ENCODE peak calls at places on chromosomes 6 and 20, in five cellular contexts. S is tibial artery, W is heart left ventricle, N is H1, H is left lung. U is an unnamed sample.

GRCh38 chr6:15714658-15715057 is 51.8 kb upstream of the DTNBP1 start:
- DNase-seq in W (no peak), N (no peak), S (no peak), H (no peak), U (no peak)

GRCh38 chr6:166487148-166487547 is 99.3 kb downstream of the RAMACL start:
- DNase-seq in W (peak; percentile 15), N (no peak), H (no peak), S (peak; percentile 27), U (no peak)

GRCh38 chr6:163667372-163668060 is 253.0 kb downstream of the QKI start:
- DNase-seq in N (peak; percentile 16), H (peak; percentile 46), S (no peak), W (peak; percentile 50), U (no peak)

GRCh38 chr6:134516582-134516981 is 198.7 kb upstream of the SGK1 start:
- DNase-seq in W (no peak), H (no peak), S (no peak), N (no peak), U (no peak)

GRCh38 chr20:2756056-2756611 is 44.3 kb downstream of the CPXM1 start:
- DNase-seq in H (no peak), W (no peak), S (no peak), N (peak; percentile 68), U (no peak)

GRCh38 chr20:56440346-56441007 is 27.9 kb upstream of the RTF2 start:
- DNase-seq in W (no peak), N (no peak), S (peak; percentile 21), H (no peak), U (peak; percentile 65)

GRCh38 chr6:13492357-13492756 is 5.0 kb upstream of the GFOD1 start:
- DNase-seq in W (no peak), H (no peak), S (no peak), N (no peak), U (no peak)

GRCh38 chr6:73394577-73395354 is at the start of gene DDX43:
- DNase-seq in W (no peak), N (peak; percentile 51), S (peak; percentile 78), H (peak; percentile 59), U (peak; percentile 19)

GRCh38 chr6:33661118-33661838 is 40.2 kb downstream of the ITPR3 start:
- DNase-seq in W (no peak), H (no peak), N (no peak), S (no peak), U (no peak)

GRCh38 chr20:9660236-9660868 is 146.0 kb downstream of the LAMP5 start:
- DNase-seq in H (no peak), S (no peak), W (no peak), N (peak; percentile 54), U (no peak)

GRCh38 chr20:19973920-19974620 is 43.1 kb upstream of the NAA20 start:
- DNase-seq in N (no peak), W (peak; percentile 83), S (peak; percentile 96), H (peak; percentile 83), U (no peak)

GRCh38 chr6:99348220-99348822 is 1.2 kb downstream of the FAXC start:
- DNase-seq in S (no peak), N (no peak), W (no peak), H (no peak), U (no peak)

GRCh38 chr6:99347804-99348203 is 1.7 kb downstream of the FAXC start:
- DNase-seq in H (no peak), S (no peak), W (no peak), N (no peak), U (no peak)

GRCh38 chr6:99344289-99344688 is 5.2 kb downstream of the FAXC start:
- DNase-seq in H (no peak), N (no peak), S (no peak), W (no peak), U (no peak)

GRCh38 chr6:99346595-99346994 is 2.9 kb downstream of the FAXC start:
- DNase-seq in H (no peak), N (no peak), W (no peak), S (no peak), U (no peak)

DNA sequence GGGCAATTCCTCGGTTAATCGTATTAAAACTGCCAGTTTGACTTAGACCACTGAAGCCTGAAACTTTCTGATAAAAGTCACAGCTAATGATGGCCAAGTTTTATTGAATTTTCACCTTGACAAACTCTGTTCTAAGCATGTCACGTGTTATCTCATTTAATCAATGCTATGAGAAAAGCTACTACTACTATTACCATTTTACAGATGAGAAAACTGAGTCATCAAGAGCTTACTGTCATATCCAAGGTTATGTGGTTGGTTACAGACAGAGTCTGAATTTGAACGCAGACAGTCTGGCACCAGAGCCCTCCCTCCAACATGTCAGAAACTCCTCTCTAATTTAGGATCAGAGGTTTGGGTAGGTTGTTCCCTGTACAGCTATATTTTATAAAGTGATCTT is 4.3 kb downstream of the FAXC start:
- DNase-seq in H (no peak), N (no peak), S (no peak), W (no peak), U (no peak)
- H3K27ac ChIP-seq in H (no peak overlapping the region), N (no peak overlapping the region), S (no peak overlapping the region), W (peak overlapping the region; percentile 48), U (no peak overlapping the region)

GRCh38 chr20:49821850-49822249 is 9.2 kb downstream of the SLC9A8 start:
- DNase-seq in W (peak; percentile 49), S (no peak), N (no peak), H (no peak), U (no peak)
- TF ChIP-seq CTCF in W (peak; percentile 45), S (no peak), N (no peak), H (no peak), U (no peak)

DNA sequence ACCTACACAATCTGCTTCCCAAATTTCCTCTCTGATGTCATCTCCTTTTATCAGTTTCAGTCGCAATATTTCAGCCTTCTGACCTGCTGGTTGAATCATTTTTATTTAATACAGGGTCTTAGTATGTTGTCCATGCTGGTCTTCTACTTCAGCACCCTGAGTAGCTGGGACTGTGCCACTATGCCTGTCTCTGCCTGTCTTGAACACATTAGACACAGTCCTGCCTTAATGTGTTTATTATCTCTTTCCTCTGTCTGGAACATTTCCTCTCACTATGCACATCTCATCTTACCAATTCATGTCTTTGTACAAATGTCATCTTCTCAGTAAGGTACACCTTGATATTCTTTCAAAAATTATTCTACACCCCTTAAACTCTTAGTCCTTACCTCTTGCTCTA is 106.5 kb downstream of the THEMIS start:
- DNase-seq in H (no peak), W (no peak), S (no peak), N (no peak), U (no peak)
- H3K4me1 ChIP-seq in H (no peaks in the 10 kb centered on the region), W (no peaks in the 10 kb centered on the region), S (no peaks in the 10 kb centered on the region), N (no peaks in the 10 kb centered on the region), U (peaks cover 77% of the 10 kb centered on the region)

GRCh38 chr6:132919028-132919427 is 104.7 kb downstream of the RPS12 start:
- DNase-seq in H (no peak), S (no peak), N (no peak), W (no peak), U (no peak)

DNA sequence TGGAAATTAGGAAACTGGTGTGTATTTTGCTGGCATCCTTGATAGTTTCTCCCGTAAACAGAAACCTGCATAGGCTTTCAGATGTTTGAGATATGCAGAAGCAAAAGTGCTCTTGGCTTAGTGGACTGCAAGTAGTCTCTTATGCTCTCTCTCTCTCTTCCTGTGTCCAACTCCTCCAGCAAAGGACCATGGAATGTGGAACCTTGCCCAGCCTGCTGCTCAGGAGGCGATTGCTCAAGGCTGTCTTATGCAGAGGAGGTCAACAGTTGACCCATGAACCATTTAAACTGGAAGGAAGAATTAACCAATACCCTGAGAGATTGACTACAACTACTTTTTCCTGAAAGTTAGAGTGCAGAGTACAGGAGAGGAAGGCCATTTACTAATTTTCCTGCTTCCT is 105.1 kb downstream of the RPS12 start:
- DNase-seq in W (peak; percentile 63), H (peak; percentile 76), N (no peak), S (peak; percentile 82), U (no peak)
- H3K27ac ChIP-seq in W (no peak overlapping the region), H (peak overlapping the region; percentile 37), N (no peak overlapping the region), S (peak overlapping the region; percentile 10), U (no peak overlapping the region)

GRCh38 chr6:8494730-8495129 is 59.4 kb upstream of the SLC35B3 start:
- DNase-seq in S (no peak), W (no peak), H (no peak), N (no peak), U (no peak)

DNA sequence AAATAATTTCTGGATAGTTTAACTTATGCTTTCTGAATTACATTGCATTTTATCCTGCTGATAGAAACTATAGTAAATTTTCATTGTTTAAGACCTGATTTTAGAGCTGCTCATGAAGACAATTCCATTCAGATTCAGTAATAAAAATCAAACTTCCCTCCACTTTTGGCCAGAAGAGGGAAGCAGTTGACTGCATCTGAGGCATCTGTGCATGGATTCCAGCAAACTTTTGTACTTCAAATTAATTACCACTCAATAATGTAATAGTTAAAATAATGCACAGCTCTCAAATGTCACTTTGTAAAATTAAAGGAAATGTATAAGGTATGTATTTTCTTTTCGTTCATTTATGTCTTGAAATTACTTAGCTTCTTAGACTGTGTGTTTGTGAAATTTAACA is 64.2 kb upstream of the SLC35B3 start:
- DNase-seq in H (no peak), N (no peak), S (no peak), W (no peak), U (no peak)
- TF ChIP-seq CTCF in H (no peak), N (no peak), S (no peak), W (no peak), U (no peak)

DNA sequence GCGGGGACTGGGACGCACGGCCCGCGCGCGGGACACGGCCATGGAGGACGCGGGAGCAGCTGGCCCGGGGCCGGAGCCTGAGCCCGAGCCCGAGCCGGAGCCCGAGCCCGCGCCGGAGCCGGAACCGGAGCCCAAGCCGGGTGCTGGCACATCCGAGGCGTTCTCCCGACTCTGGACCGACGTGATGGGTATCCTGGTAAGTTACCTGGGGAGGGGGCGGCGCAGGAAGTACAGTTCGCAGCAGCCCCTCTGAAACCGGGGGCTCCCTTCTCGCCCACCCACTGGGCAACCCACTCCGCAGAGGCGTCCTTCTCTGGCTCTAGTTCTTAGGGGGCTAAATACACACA is 363 bp downstream of the SASH1 start:
- DNase-seq in W (no peak), H (no peak), S (peak; percentile 70), N (no peak), U (no peak)
- H3K4me1 ChIP-seq in W (peaks cover 25% of the 10 kb centered on the region), H (peaks cover 31% of the 10 kb centered on the region), S (no peaks in the 10 kb centered on the region), N (peaks cover 6% of the 10 kb centered on the region), U (peaks cover 3% of the 10 kb centered on the region)

GRCh38 chr6:105593805-105594231 is 190.9 kb upstream of the PREP start:
- DNase-seq in S (no peak), N (no peak), H (no peak), W (no peak), U (no peak)
- H3K27ac ChIP-seq in S (no peak overlapping the region), N (no peak overlapping the region), H (no peak overlapping the region), W (no peak overlapping the region), U (no peak overlapping the region)

DNA sequence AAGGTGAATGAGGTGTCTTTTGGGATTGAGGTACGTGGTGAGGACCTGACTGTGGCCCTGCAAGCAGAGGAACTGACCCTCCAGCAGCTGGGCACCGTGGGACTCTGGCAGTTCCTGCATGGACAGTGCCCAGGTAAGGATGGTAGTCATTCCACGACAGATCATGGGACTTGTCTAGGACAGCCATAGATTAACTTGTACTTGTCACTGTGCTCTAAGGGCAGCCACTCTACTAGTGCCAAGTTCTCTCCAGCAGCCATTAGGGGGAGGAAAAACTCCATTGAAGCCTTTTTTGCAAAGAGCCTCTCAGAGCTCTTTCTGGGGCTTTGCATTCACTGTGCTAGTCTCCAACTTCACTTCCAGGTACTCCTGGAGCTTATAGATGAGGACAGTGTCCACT is 20.4 kb downstream of the TAF11 start:
- DNase-seq in S (no peak), N (no peak), W (no peak), H (no peak), U (no peak)
- TF ChIP-seq CTCF in S (no peak), N (no peak), W (peak; percentile 24), H (no peak), U (no peak)

U was measured in CD8-positive, alpha-beta T cell.